ENCODE peak calls at places on chromosomes 5 and 9, in seven cellular contexts. M is HepG2, N is GM12878, Z is HCT116, L is H1, J is SK-N-SH, G is K562. E is an unnamed sample.

GRCh38 chr9:108053555-108054061 is 564.0 kb upstream of the KLF4 start:
- DNase-seq in M (no peak), N (no peak), Z (no peak), L (no peak), J (no peak), G (no peak), E (no peak)

GRCh38 chr9:133099726-133100517 is 21.1 kb downstream of the RALGDS start:
- DNase-seq in M (no peak), N (no peak), Z (no peak), L (no peak), J (no peak), G (no peak), E (no peak)

GRCh38 chr9:69325409-69326212 is 596 bp downstream of the ENTREP1 start:
- DNase-seq in M (no peak), N (no peak), Z (no peak), L (no peak), J (peak; percentile 70), G (no peak), E (peak; percentile 15)

GRCh38 chr5:421901-422300 is 21.1 kb upstream of the EXOC3 start:
- DNase-seq in M (no peak), N (no peak), Z (no peak), L (no peak), J (no peak), G (no peak), E (no peak)

GRCh38 chr5:87308024-87308423 is 40.3 kb downstream of the RASA1 start:
- DNase-seq in M (no peak), N (peak; percentile 31), Z (no peak), L (no peak), J (no peak), G (no peak), E (no peak)

GRCh38 chr9:91207481-91207888 is 154.2 kb downstream of the AUH start:
- DNase-seq in M (peak; percentile 87), N (no peak), Z (no peak), L (no peak), J (no peak), G (no peak), E (no peak)

GRCh38 chr5:116303340-116303739 is 218.5 kb downstream of the COMMD10 start:
- DNase-seq in M (no peak), N (no peak), Z (no peak), L (no peak), J (no peak), G (no peak), E (no peak)

GRCh38 chr9:134379774-134380431 is 53.6 kb downstream of the RXRA start:
- DNase-seq in M (no peak), N (no peak), Z (peak; percentile 47), L (no peak), J (no peak), G (no peak), E (no peak)

GRCh38 chr9:136974834-136975535 is 2.3 kb upstream of the PTGDS start:
- DNase-seq in M (no peak), N (no peak), Z (no peak), L (no peak), J (no peak), G (no peak), E (no peak)

GRCh38 chr9:20478780-20479179 is 143.5 kb downstream of the MLLT3 start:
- DNase-seq in M (peak; percentile 15), N (no peak), Z (no peak), L (no peak), J (no peak), G (no peak), E (no peak)

GRCh38 chr5:1099931-1100651 is 11.8 kb downstream of the SLC12A7 start:
- DNase-seq in M (no peak), N (no peak), Z (no peak), L (no peak), J (no peak), G (no peak), E (no peak)

GRCh38 chr9:106916491-106917235 is 53.7 kb downstream of the ZNF462 start:
- DNase-seq in M (peak; percentile 23), N (no peak), Z (peak; percentile 80), L (no peak), J (no peak), G (no peak), E (peak; percentile 28)

GRCh38 chr9:89878687-89879086 is 273.9 kb downstream of the GADD45G start:
- DNase-seq in M (peak; percentile 12), N (no peak), Z (no peak), L (no peak), J (peak; percentile 49), G (no peak), E (no peak)

GRCh38 chr5:148735301-148735700 is 81.0 kb upstream of the HTR4 start:
- DNase-seq in M (no peak), N (no peak), Z (no peak), L (no peak), J (no peak), G (no peak), E (peak; percentile 35)

GRCh38 chr5:72599519-72600400 is 92.5 kb upstream of the ZNF366 start:
- DNase-seq in M (no peak), N (no peak), Z (no peak), L (no peak), J (no peak), G (no peak), E (no peak)

GRCh38 chr5:143195496-143195895 is 208.0 kb downstream of the NR3C1 start:
- DNase-seq in M (no peak), N (no peak), Z (no peak), L (no peak), J (no peak), G (no peak), E (no peak)

GRCh38 chr5:179422840-179423523 is 77.7 kb upstream of the ADAMTS2 start:
- DNase-seq in M (no peak), N (no peak), Z (no peak), L (no peak), J (peak; percentile 20), G (no peak), E (no peak)

GRCh38 chr5:145636396-145636795 is 198.7 kb downstream of the PRELID2 start:
- DNase-seq in M (no peak), N (no peak), Z (no peak), L (no peak), J (peak; percentile 21), G (no peak), E (peak; percentile 53)

GRCh38 chr5:82917584-82917983 is 159.6 kb downstream of the TMEM167A start:
- DNase-seq in M (no peak), N (no peak), Z (no peak), L (no peak), J (no peak), G (no peak), E (no peak)

GRCh38 chr5:133130387-133131118 is 78.7 kb downstream of the HSPA4 start:
- DNase-seq in M (no peak), N (no peak), Z (peak; percentile 53), L (no peak), J (no peak), G (no peak), E (no peak)

GRCh38 chr9:110128664-110129329 is 79.2 kb downstream of the C9orf152 start:
- DNase-seq in M (no peak), N (peak; percentile 88), Z (no peak), L (no peak), J (no peak), G (no peak), E (no peak)

GRCh38 chr5:135944967-135945560 is 9.7 kb downstream of the LECT2 start:
- DNase-seq in M (peak; percentile 86), N (no peak), Z (peak; percentile 71), L (no peak), J (peak; percentile 66), G (peak; percentile 32), E (peak; percentile 82)

GRCh38 chr9:109775516-109775915 is 4.5 kb upstream of the PALM2AKAP2 start:
- DNase-seq in M (no peak), N (no peak), Z (no peak), L (no peak), J (no peak), G (no peak), E (no peak)

GRCh38 chr5:113615708-113616107 is 102.2 kb downstream of the YTHDC2 start:
- DNase-seq in M (no peak), N (no peak), Z (no peak), L (no peak), J (no peak), G (no peak), E (no peak)

GRCh38 chr9:131668439-131669233 is 71.2 kb downstream of the RAPGEF1 start:
- DNase-seq in M (peak; percentile 32), N (peak; percentile 62), Z (no peak), L (no peak), J (peak; percentile 69), G (peak; percentile 31), E (no peak)

GRCh38 chr5:177535125-177535524 is 18.4 kb upstream of the DDX41 start:
- DNase-seq in M (no peak), N (no peak), Z (no peak), L (no peak), J (no peak), G (no peak), E (no peak)

GRCh38 chr9:114898741-114899140 is 31.6 kb downstream of the TNFSF8 start:
- DNase-seq in M (no peak), N (no peak), Z (no peak), L (no peak), J (no peak), G (no peak), E (no peak)

DNA sequence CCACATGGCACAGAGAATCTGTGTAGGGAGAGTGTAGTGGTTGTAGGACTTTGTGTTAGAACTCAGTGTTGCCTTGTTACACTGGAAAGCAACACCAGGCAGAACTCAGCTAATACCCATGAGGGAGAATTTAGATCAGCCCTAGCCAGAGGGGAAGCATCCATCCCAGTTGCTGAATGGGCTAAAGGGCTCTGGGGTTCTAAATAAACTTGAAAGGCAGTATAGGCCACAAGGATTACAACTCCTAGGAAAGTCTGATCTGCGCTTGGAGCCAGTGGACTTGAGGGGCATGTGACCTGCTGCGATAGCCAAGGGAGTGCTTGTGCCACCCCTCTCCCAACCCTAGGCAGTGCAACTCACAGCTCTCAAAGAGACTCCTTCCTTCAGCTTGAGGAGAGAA is 26.9 kb downstream of the PTGS1 start:
- DNase-seq in M (no peak), N (no peak), Z (no peak), L (no peak), J (no peak), G (no peak), E (no peak)
- TF ChIP-seq JUND in M (no peak), N (no peak), Z (no peak), L (no peak), J (no peak), G (no peak), E (no peak)

DNA sequence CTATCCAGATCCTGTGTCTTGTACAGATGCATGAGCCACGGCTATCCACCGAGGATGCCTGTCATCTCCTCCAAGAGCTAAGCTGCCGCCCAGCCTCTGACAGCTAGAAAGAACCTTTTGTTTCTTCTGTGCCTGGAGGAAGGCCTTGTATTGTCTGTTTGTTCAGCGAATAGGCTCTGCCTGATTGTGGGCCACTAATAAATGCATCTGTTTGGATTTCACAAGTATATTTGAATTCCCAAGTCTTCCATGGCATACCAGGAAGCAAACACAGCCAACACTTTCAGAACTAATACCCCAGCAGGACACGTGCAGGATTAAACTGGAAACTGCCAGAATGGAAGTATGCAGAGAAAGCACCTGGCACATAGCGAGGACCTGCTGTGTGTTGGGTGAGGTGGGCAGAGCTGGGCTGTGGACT is 92.7 kb upstream of the NEURL1B start:
- DNase-seq in M (no peak), N (no peak), Z (no peak), L (no peak), J (no peak), G (no peak), E (no peak)
- TF ChIP-seq JUND in M (no peak), N (no peak), Z (no peak), L (no peak), J (no peak), G (no peak), E (no peak)

GRCh38 chr9:94805585-94805984 is 79.1 kb downstream of the AOPEP start:
- DNase-seq in M (no peak), N (peak; percentile 31), Z (peak; percentile 33), L (no peak), J (peak; percentile 35), G (no peak), E (no peak)
- TF ChIP-seq JUND in M (no peak), N (no peak), Z (no peak), L (no peak), J (no peak), G (no peak), E (no peak)

GRCh38 chr9:77454668-77455067 is 193.5 kb downstream of the GNA14 start:
- DNase-seq in M (no peak), N (no peak), Z (no peak), L (no peak), J (no peak), G (no peak), E (no peak)
- TF ChIP-seq JUND in M (no peak), N (no peak), Z (no peak), L (no peak), J (no peak), G (no peak), E (no peak)

E was measured in T47D.